ENCODE peak calls at places on chromosomes 12 and 14, in ten cellular contexts. One of them, this sample, is unnamed.

GRCh38 chr12:63880742-63881141 is 36.2 kb downstream of the SRGAP1 start:
- DNase-seq in endothelial cell: no peak
- DNase-seq in HFF-Myc: no peak
- DNase-seq in lung: no peak
- DNase-seq in lower leg skin: no peak
- DNase-seq in fibroblast of lung: no peak
- DNase-seq in left ventricle myocardium inferior: no peak
- DNase-seq in activated CD8-positive, alpha-beta T cell treated with anti-CD3 and anti-CD28 coated beads for 36 hours: no peak
- DNase-seq in CD8-positive, alpha-beta T cell: no peak
- DNase-seq in chondrocyte: no peak
- DNase-seq in this sample: no peak

GRCh38 chr12:124727922-124728321 is 135.7 kb downstream of the SCARB1 start:
- DNase-seq in lung: no peak
- DNase-seq in chondrocyte: no peak
- DNase-seq in activated CD8-positive, alpha-beta T cell treated with anti-CD3 and anti-CD28 coated beads for 36 hours: no peak
- DNase-seq in left ventricle myocardium inferior: no peak
- DNase-seq in HFF-Myc: no peak
- DNase-seq in CD8-positive, alpha-beta T cell: no peak
- DNase-seq in lower leg skin: no peak
- DNase-seq in fibroblast of lung: no peak
- DNase-seq in endothelial cell: no peak
- DNase-seq in this sample: no peak

GRCh38 chr14:71166434-71166833 is 259.2 kb downstream of the PCNX1 start:
- DNase-seq in chondrocyte: no peak
- DNase-seq in activated CD8-positive, alpha-beta T cell treated with anti-CD3 and anti-CD28 coated beads for 36 hours: no peak
- DNase-seq in left ventricle myocardium inferior: no peak
- DNase-seq in CD8-positive, alpha-beta T cell: no peak
- DNase-seq in lung: no peak
- DNase-seq in endothelial cell: peak
- DNase-seq in HFF-Myc: peak
- DNase-seq in fibroblast of lung: peak
- DNase-seq in lower leg skin: no peak
- DNase-seq in this sample: no peak

GRCh38 chr12:51864701-51865469 is 16.4 kb upstream of the FIGNL2 start:
- DNase-seq in activated CD8-positive, alpha-beta T cell treated with anti-CD3 and anti-CD28 coated beads for 36 hours: no peak
- DNase-seq in HFF-Myc: no peak
- DNase-seq in CD8-positive, alpha-beta T cell: no peak
- DNase-seq in endothelial cell: no peak
- DNase-seq in fibroblast of lung: no peak
- DNase-seq in lower leg skin: no peak
- DNase-seq in lung: no peak
- DNase-seq in chondrocyte: no peak
- DNase-seq in left ventricle myocardium inferior: no peak
- DNase-seq in this sample: peak

GRCh38 chr12:50088577-50089335 is 3.6 kb downstream of the SMARCD1 start:
- DNase-seq in chondrocyte: no peak
- DNase-seq in endothelial cell: peak
- DNase-seq in left ventricle myocardium inferior: no peak
- DNase-seq in lung: peak
- DNase-seq in lower leg skin: no peak
- DNase-seq in activated CD8-positive, alpha-beta T cell treated with anti-CD3 and anti-CD28 coated beads for 36 hours: peak
- DNase-seq in HFF-Myc: no peak
- DNase-seq in fibroblast of lung: peak
- DNase-seq in CD8-positive, alpha-beta T cell: peak
- DNase-seq in this sample: peak

GRCh38 chr12:644818-645552 is 18.3 kb downstream of the NINJ2 start:
- DNase-seq in endothelial cell: no peak
- DNase-seq in CD8-positive, alpha-beta T cell: no peak
- DNase-seq in activated CD8-positive, alpha-beta T cell treated with anti-CD3 and anti-CD28 coated beads for 36 hours: no peak
- DNase-seq in left ventricle myocardium inferior: no peak
- DNase-seq in HFF-Myc: no peak
- DNase-seq in lung: no peak
- DNase-seq in fibroblast of lung: peak
- DNase-seq in chondrocyte: no peak
- DNase-seq in lower leg skin: no peak
- DNase-seq in this sample: no peak

GRCh38 chr12:2998789-2999264 is 39.6 kb downstream of the TEAD4 start:
- DNase-seq in lower leg skin: no peak
- DNase-seq in lung: no peak
- DNase-seq in chondrocyte: no peak
- DNase-seq in CD8-positive, alpha-beta T cell: no peak
- DNase-seq in HFF-Myc: no peak
- DNase-seq in left ventricle myocardium inferior: peak
- DNase-seq in fibroblast of lung: peak
- DNase-seq in activated CD8-positive, alpha-beta T cell treated with anti-CD3 and anti-CD28 coated beads for 36 hours: no peak
- DNase-seq in endothelial cell: no peak
- DNase-seq in this sample: no peak

GRCh38 chr14:24392327-24393098 is 6.3 kb upstream of the NYNRIN start:
- DNase-seq in chondrocyte: no peak
- DNase-seq in CD8-positive, alpha-beta T cell: no peak
- DNase-seq in endothelial cell: no peak
- DNase-seq in left ventricle myocardium inferior: no peak
- DNase-seq in activated CD8-positive, alpha-beta T cell treated with anti-CD3 and anti-CD28 coated beads for 36 hours: no peak
- DNase-seq in lung: no peak
- DNase-seq in HFF-Myc: no peak
- DNase-seq in lower leg skin: no peak
- DNase-seq in fibroblast of lung: peak
- DNase-seq in this sample: no peak

GRCh38 chr12:45731376-45731775 is 1.9 kb downstream of the ARID2 start:
- DNase-seq in HFF-Myc: no peak
- DNase-seq in left ventricle myocardium inferior: no peak
- DNase-seq in fibroblast of lung: no peak
- DNase-seq in endothelial cell: no peak
- DNase-seq in lower leg skin: no peak
- DNase-seq in chondrocyte: no peak
- DNase-seq in activated CD8-positive, alpha-beta T cell treated with anti-CD3 and anti-CD28 coated beads for 36 hours: no peak
- DNase-seq in CD8-positive, alpha-beta T cell: no peak
- DNase-seq in lung: no peak
- DNase-seq in this sample: no peak

GRCh38 chr14:69713976-69714716 is 52.8 kb upstream of the SRSF5 start:
- DNase-seq in CD8-positive, alpha-beta T cell: no peak
- DNase-seq in left ventricle myocardium inferior: no peak
- DNase-seq in lower leg skin: no peak
- DNase-seq in activated CD8-positive, alpha-beta T cell treated with anti-CD3 and anti-CD28 coated beads for 36 hours: no peak
- DNase-seq in endothelial cell: no peak
- DNase-seq in HFF-Myc: no peak
- DNase-seq in fibroblast of lung: no peak
- DNase-seq in lung: no peak
- DNase-seq in chondrocyte: no peak
- DNase-seq in this sample: no peak

GRCh38 chr12:81330480-81330879 is 252.6 kb downstream of the ACSS3 start:
- DNase-seq in activated CD8-positive, alpha-beta T cell treated with anti-CD3 and anti-CD28 coated beads for 36 hours: no peak
- DNase-seq in chondrocyte: no peak
- DNase-seq in HFF-Myc: no peak
- DNase-seq in left ventricle myocardium inferior: no peak
- DNase-seq in lower leg skin: no peak
- DNase-seq in fibroblast of lung: no peak
- DNase-seq in endothelial cell: no peak
- DNase-seq in CD8-positive, alpha-beta T cell: no peak
- DNase-seq in lung: no peak
- DNase-seq in this sample: no peak
- TF ChIP-seq CTCF in activated CD8-positive, alpha-beta T cell treated with anti-CD3 and anti-CD28 coated beads for 36 hours: no peak
- TF ChIP-seq CTCF in chondrocyte: peak
- TF ChIP-seq CTCF in HFF-Myc: no peak
- TF ChIP-seq CTCF in left ventricle myocardium inferior: peak
- TF ChIP-seq CTCF in lower leg skin: no peak
- TF ChIP-seq CTCF in fibroblast of lung: no peak
- TF ChIP-seq CTCF in endothelial cell: no peak
- TF ChIP-seq CTCF in CD8-positive, alpha-beta T cell: no peak
- TF ChIP-seq CTCF in lung: no peak
- TF ChIP-seq CTCF in this sample: peak

GRCh38 chr14:49549881-49550280 is 36.3 kb downstream of the RPS29 start:
- DNase-seq in CD8-positive, alpha-beta T cell: no peak
- DNase-seq in chondrocyte: no peak
- DNase-seq in lung: no peak
- DNase-seq in lower leg skin: no peak
- DNase-seq in activated CD8-positive, alpha-beta T cell treated with anti-CD3 and anti-CD28 coated beads for 36 hours: no peak
- DNase-seq in left ventricle myocardium inferior: no peak
- DNase-seq in endothelial cell: no peak
- DNase-seq in fibroblast of lung: peak
- DNase-seq in HFF-Myc: no peak
- DNase-seq in this sample: no peak

GRCh38 chr14:49549446-49549845 is 36.7 kb downstream of the RPS29 start:
- DNase-seq in left ventricle myocardium inferior: no peak
- DNase-seq in endothelial cell: no peak
- DNase-seq in lung: no peak
- DNase-seq in activated CD8-positive, alpha-beta T cell treated with anti-CD3 and anti-CD28 coated beads for 36 hours: no peak
- DNase-seq in chondrocyte: no peak
- DNase-seq in fibroblast of lung: no peak
- DNase-seq in lower leg skin: no peak
- DNase-seq in CD8-positive, alpha-beta T cell: no peak
- DNase-seq in HFF-Myc: no peak
- DNase-seq in this sample: no peak

GRCh38 chr14:49551569-49551968 is 34.6 kb downstream of the RPS29 start:
- DNase-seq in fibroblast of lung: no peak
- DNase-seq in endothelial cell: no peak
- DNase-seq in CD8-positive, alpha-beta T cell: no peak
- DNase-seq in HFF-Myc: no peak
- DNase-seq in left ventricle myocardium inferior: no peak
- DNase-seq in lower leg skin: no peak
- DNase-seq in lung: no peak
- DNase-seq in activated CD8-positive, alpha-beta T cell treated with anti-CD3 and anti-CD28 coated beads for 36 hours: no peak
- DNase-seq in chondrocyte: no peak
- DNase-seq in this sample: no peak

GRCh38 chr14:49552630-49553029 is 33.5 kb downstream of the RPS29 start:
- DNase-seq in lower leg skin: no peak
- DNase-seq in lung: no peak
- DNase-seq in CD8-positive, alpha-beta T cell: no peak
- DNase-seq in left ventricle myocardium inferior: no peak
- DNase-seq in chondrocyte: no peak
- DNase-seq in endothelial cell: no peak
- DNase-seq in activated CD8-positive, alpha-beta T cell treated with anti-CD3 and anti-CD28 coated beads for 36 hours: no peak
- DNase-seq in fibroblast of lung: no peak
- DNase-seq in HFF-Myc: no peak
- DNase-seq in this sample: no peak

GRCh38 chr14:49550284-49551184 is 35.6 kb downstream of the RPS29 start:
- DNase-seq in activated CD8-positive, alpha-beta T cell treated with anti-CD3 and anti-CD28 coated beads for 36 hours: no peak
- DNase-seq in fibroblast of lung: peak
- DNase-seq in endothelial cell: no peak
- DNase-seq in left ventricle myocardium inferior: no peak
- DNase-seq in CD8-positive, alpha-beta T cell: no peak
- DNase-seq in lower leg skin: no peak
- DNase-seq in HFF-Myc: no peak
- DNase-seq in chondrocyte: no peak
- DNase-seq in lung: no peak
- DNase-seq in this sample: no peak
- TF ChIP-seq CTCF in activated CD8-positive, alpha-beta T cell treated with anti-CD3 and anti-CD28 coated beads for 36 hours: no peak
- TF ChIP-seq CTCF in fibroblast of lung: peak
- TF ChIP-seq CTCF in endothelial cell: no peak
- TF ChIP-seq CTCF in left ventricle myocardium inferior: no peak
- TF ChIP-seq CTCF in CD8-positive, alpha-beta T cell: no peak
- TF ChIP-seq CTCF in lower leg skin: no peak
- TF ChIP-seq CTCF in HFF-Myc: peak
- TF ChIP-seq CTCF in chondrocyte: peak
- TF ChIP-seq CTCF in lung: no peak
- TF ChIP-seq CTCF in this sample: peak

GRCh38 chr14:76006253-76006652 is 20.7 kb downstream of the IFT43 start:
- DNase-seq in CD8-positive, alpha-beta T cell: no peak
- DNase-seq in HFF-Myc: no peak
- DNase-seq in lower leg skin: no peak
- DNase-seq in chondrocyte: no peak
- DNase-seq in left ventricle myocardium inferior: no peak
- DNase-seq in fibroblast of lung: no peak
- DNase-seq in endothelial cell: no peak
- DNase-seq in activated CD8-positive, alpha-beta T cell treated with anti-CD3 and anti-CD28 coated beads for 36 hours: no peak
- DNase-seq in lung: no peak
- DNase-seq in this sample: no peak

GRCh38 chr14:76015191-76015590 is 29.6 kb downstream of the IFT43 start:
- DNase-seq in activated CD8-positive, alpha-beta T cell treated with anti-CD3 and anti-CD28 coated beads for 36 hours: no peak
- DNase-seq in lung: no peak
- DNase-seq in chondrocyte: no peak
- DNase-seq in HFF-Myc: no peak
- DNase-seq in fibroblast of lung: no peak
- DNase-seq in endothelial cell: no peak
- DNase-seq in left ventricle myocardium inferior: no peak
- DNase-seq in lower leg skin: no peak
- DNase-seq in CD8-positive, alpha-beta T cell: no peak
- DNase-seq in this sample: no peak

GRCh38 chr14:76015668-76016067 is 30.1 kb downstream of the IFT43 start:
- DNase-seq in left ventricle myocardium inferior: no peak
- DNase-seq in activated CD8-positive, alpha-beta T cell treated with anti-CD3 and anti-CD28 coated beads for 36 hours: no peak
- DNase-seq in lower leg skin: no peak
- DNase-seq in HFF-Myc: no peak
- DNase-seq in CD8-positive, alpha-beta T cell: no peak
- DNase-seq in chondrocyte: no peak
- DNase-seq in lung: no peak
- DNase-seq in endothelial cell: no peak
- DNase-seq in fibroblast of lung: no peak
- DNase-seq in this sample: no peak

GRCh38 chr14:76007852-76008251 is 22.3 kb downstream of the IFT43 start:
- DNase-seq in HFF-Myc: no peak
- DNase-seq in endothelial cell: no peak
- DNase-seq in CD8-positive, alpha-beta T cell: no peak
- DNase-seq in lung: no peak
- DNase-seq in chondrocyte: no peak
- DNase-seq in activated CD8-positive, alpha-beta T cell treated with anti-CD3 and anti-CD28 coated beads for 36 hours: no peak
- DNase-seq in fibroblast of lung: no peak
- DNase-seq in left ventricle myocardium inferior: no peak
- DNase-seq in lower leg skin: no peak
- DNase-seq in this sample: no peak

GRCh38 chr14:76011959-76012802 is 26.6 kb downstream of the IFT43 start:
- DNase-seq in fibroblast of lung: peak
- DNase-seq in CD8-positive, alpha-beta T cell: no peak
- DNase-seq in left ventricle myocardium inferior: no peak
- DNase-seq in HFF-Myc: no peak
- DNase-seq in activated CD8-positive, alpha-beta T cell treated with anti-CD3 and anti-CD28 coated beads for 36 hours: no peak
- DNase-seq in endothelial cell: no peak
- DNase-seq in lung: no peak
- DNase-seq in lower leg skin: no peak
- DNase-seq in chondrocyte: no peak
- DNase-seq in this sample: no peak
- TF ChIP-seq CTCF in fibroblast of lung: peak
- TF ChIP-seq CTCF in CD8-positive, alpha-beta T cell: no peak
- TF ChIP-seq CTCF in left ventricle myocardium inferior: peak
- TF ChIP-seq CTCF in HFF-Myc: no peak
- TF ChIP-seq CTCF in activated CD8-positive, alpha-beta T cell treated with anti-CD3 and anti-CD28 coated beads for 36 hours: no peak
- TF ChIP-seq CTCF in endothelial cell: no peak
- TF ChIP-seq CTCF in lung: no peak
- TF ChIP-seq CTCF in lower leg skin: no peak
- TF ChIP-seq CTCF in chondrocyte: peak
- TF ChIP-seq CTCF in this sample: no peak

DNA sequence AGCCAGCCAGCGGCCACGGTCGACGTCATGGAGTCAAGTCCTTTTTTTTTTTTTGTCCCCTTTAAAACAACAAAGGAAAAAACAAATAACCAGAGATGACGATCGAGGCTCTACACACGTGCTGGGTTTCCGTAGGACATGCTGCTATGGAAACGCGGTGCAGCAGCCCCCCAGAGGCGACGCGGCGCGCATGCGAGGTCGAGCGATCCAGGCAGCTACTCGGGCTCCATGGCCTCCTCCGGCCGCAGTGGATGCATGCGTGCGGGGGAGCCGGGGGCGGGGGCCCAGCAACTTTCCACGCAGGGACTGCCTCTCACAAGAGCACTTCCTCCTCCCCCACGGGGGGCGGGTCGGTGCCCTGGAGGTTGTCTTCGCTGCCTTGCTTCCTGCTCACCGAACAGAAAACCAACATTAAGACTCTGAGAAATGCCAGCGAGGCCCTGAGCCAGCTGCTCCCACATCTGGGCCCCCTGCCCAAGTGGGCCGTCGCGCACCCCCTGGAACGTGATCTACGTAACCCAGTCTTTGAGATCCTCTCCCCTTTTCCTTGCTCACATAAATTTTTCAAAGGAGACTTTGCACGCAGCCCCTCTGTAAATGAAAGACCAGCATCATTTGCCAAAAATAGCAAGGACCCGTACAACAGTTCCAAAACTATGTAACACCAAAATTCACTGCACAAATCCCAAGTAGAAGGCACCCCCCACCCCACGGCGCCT is 30.7 kb downstream of the P2RX4 start:
- DNase-seq in lung: peak
- DNase-seq in left ventricle myocardium inferior: peak
- DNase-seq in chondrocyte: no peak
- DNase-seq in lower leg skin: peak
- DNase-seq in activated CD8-positive, alpha-beta T cell treated with anti-CD3 and anti-CD28 coated beads for 36 hours: peak
- DNase-seq in HFF-Myc: no peak
- DNase-seq in fibroblast of lung: peak
- DNase-seq in endothelial cell: no peak
- DNase-seq in CD8-positive, alpha-beta T cell: peak
- DNase-seq in this sample: peak
- TF ChIP-seq CTCF in lung: no peak
- TF ChIP-seq CTCF in left ventricle myocardium inferior: no peak
- TF ChIP-seq CTCF in chondrocyte: no peak
- TF ChIP-seq CTCF in lower leg skin: no peak
- TF ChIP-seq CTCF in activated CD8-positive, alpha-beta T cell treated with anti-CD3 and anti-CD28 coated beads for 36 hours: no peak
- TF ChIP-seq CTCF in HFF-Myc: no peak
- TF ChIP-seq CTCF in fibroblast of lung: no peak
- TF ChIP-seq CTCF in endothelial cell: no peak
- TF ChIP-seq CTCF in CD8-positive, alpha-beta T cell: no peak
- TF ChIP-seq CTCF in this sample: no peak

This sample was measured in GM13977.